ENCODE peak calls at places on chromosomes 3 and 15, in six cellular contexts. I is GM12878, D is A549, P is GM23338, O is HCT116, K is K562. T is an unnamed sample.

GRCh38 chr15:43253431-43254403 is 13.0 kb downstream of the TGM5 start:
- DNase-seq in K (no peak), O (no peak), D (no peak), P (no peak), I (peak), T (no peak)

GRCh38 chr3:171867976-171868375 is 24.8 kb downstream of the TMEM212 start:
- DNase-seq in O (peak), P (peak), K (peak), D (no peak), I (no peak), T (peak)

GRCh38 chr3:142578309-142579223 is at the start of gene ATR:
- DNase-seq in K (peak), P (peak), O (peak), I (peak), D (peak), T (peak)

GRCh38 chr15:99466701-99467337 is 99.0 kb upstream of the MEF2A start:
- DNase-seq in K (no peak), O (no peak), D (no peak), I (no peak), P (no peak), T (no peak)

GRCh38 chr3:88151358-88151757 is 1.6 kb downstream of the C3orf38 start:
- DNase-seq in K (no peak), D (no peak), P (no peak), O (no peak), I (no peak), T (no peak)

GRCh38 chr3:48141225-48142137 is 46.7 kb downstream of the CDC25A start:
- DNase-seq in D (no peak), O (no peak), P (no peak), K (no peak), I (no peak), T (no peak)

GRCh38 chr3:53188720-53189119 is 27.7 kb downstream of the PRKCD start:
- DNase-seq in I (no peak), K (no peak), O (no peak), P (no peak), D (no peak), T (no peak)

GRCh38 chr3:71684752-71685151 is 40.5 kb downstream of the EIF4E3 start:
- DNase-seq in D (no peak), P (no peak), K (no peak), O (no peak), I (no peak), T (no peak)

GRCh38 chr3:23811117-23811487 is 5.3 kb downstream of the UBE2E1 start:
- DNase-seq in O (no peak), K (no peak), P (peak), D (no peak), I (no peak), T (no peak)

GRCh38 chr15:101568821-101569555 is 79.5 kb upstream of the PCSK6 start:
- DNase-seq in K (no peak), P (no peak), D (no peak), I (no peak), O (no peak), T (no peak)

GRCh38 chr3:128237348-128238099 is 84.2 kb downstream of the EEFSEC start:
- DNase-seq in O (no peak), I (no peak), D (no peak), P (no peak), K (no peak), T (no peak)

GRCh38 chr15:48898083-48898482 is 20.1 kb downstream of the EID1 start:
- DNase-seq in D (no peak), K (no peak), I (no peak), O (no peak), P (no peak), T (no peak)

GRCh38 chr3:69212411-69213160 is 90.2 kb upstream of the LMOD3 start:
- DNase-seq in K (no peak), P (no peak), D (peak), O (no peak), I (no peak), T (peak)

GRCh38 chr3:5442106-5442785 is 254.7 kb downstream of the EDEM1 start:
- DNase-seq in D (no peak), O (no peak), I (no peak), K (peak), P (no peak), T (no peak)

GRCh38 chr15:38514601-38515000 is 50.0 kb downstream of the RASGRP1 start:
- DNase-seq in P (peak), K (no peak), O (no peak), I (peak), D (no peak), T (no peak)

GRCh38 chr3:153291052-153291689 is 129.1 kb downstream of the RAP2B start:
- DNase-seq in P (peak), I (no peak), D (no peak), K (peak), O (peak), T (peak)
- TF ChIP-seq CTCF in P (peak), I (peak), D (peak), K (peak), O (peak), T (peak)

GRCh38 chr3:99875573-99875924 is 57.9 kb downstream of the CMSS1 start:
- DNase-seq in K (peak), I (no peak), D (no peak), P (peak), O (no peak), T (peak)

GRCh38 chr3:99871231-99871898 is 53.7 kb downstream of the CMSS1 start:
- DNase-seq in O (no peak), P (no peak), D (no peak), K (no peak), I (no peak), T (no peak)

GRCh38 chr3:99869621-99870020 is 52.0 kb downstream of the CMSS1 start:
- DNase-seq in K (no peak), D (no peak), P (no peak), O (no peak), I (no peak), T (no peak)

GRCh38 chr3:99870712-99871111 is 53.0 kb downstream of the CMSS1 start:
- DNase-seq in K (no peak), I (no peak), O (no peak), P (no peak), D (no peak), T (no peak)

GRCh38 chr3:99872633-99873254 is 55.1 kb downstream of the CMSS1 start:
- DNase-seq in I (peak), P (no peak), D (no peak), K (peak), O (no peak), T (no peak)
- H3K4me3 ChIP-seq in I (peak), P (no peak), D (no peak), K (no peak), O (no peak), T (no peak)

GRCh38 chr3:15052335-15053242 is 12.5 kb downstream of the MRPS25 start:
- DNase-seq in P (no peak), O (no peak), I (no peak), D (no peak), K (peak), T (no peak)

GRCh38 chr3:15049584-15049983 is 15.5 kb downstream of the MRPS25 start:
- DNase-seq in O (no peak), K (no peak), P (no peak), D (no peak), I (no peak), T (no peak)

GRCh38 chr3:15053541-15053940 is 11.6 kb downstream of the MRPS25 start:
- DNase-seq in O (no peak), I (no peak), D (no peak), K (no peak), P (no peak), T (no peak)

GRCh38 chr3:15050405-15051092 is 14.6 kb downstream of the MRPS25 start:
- DNase-seq in I (peak), O (no peak), D (no peak), K (no peak), P (no peak), T (no peak)

DNA sequence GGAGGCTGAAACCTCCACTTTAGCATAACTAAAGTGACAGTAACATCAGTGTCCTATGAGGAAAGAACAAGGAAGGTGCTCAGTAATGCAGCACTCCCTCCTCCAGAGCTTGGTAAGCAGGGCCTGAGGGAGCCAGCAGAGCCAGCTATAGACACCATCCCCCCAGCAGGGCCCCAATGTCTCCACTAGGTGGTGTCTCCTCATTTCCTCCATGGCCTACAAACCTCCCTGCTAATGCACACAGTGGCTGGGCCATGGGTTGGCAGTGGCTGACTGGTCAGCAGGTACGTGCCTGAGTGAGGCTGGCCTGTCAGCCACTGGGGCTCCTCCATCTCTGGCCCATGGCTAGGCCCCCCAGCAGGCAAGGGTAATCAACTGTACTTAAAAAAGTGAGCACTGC is 13.6 kb downstream of the MRPS25 start:
- DNase-seq in O (peak), I (no peak), P (peak), D (peak), K (peak), T (no peak)
- TF ChIP-seq REST in O (no peak), I (no peak), P (no peak), D (no peak), K (no peak), T (no peak)

GRCh38 chr3:194138098-194138474 is 2.1 kb downstream of the HES1 start:
- DNase-seq in P (no peak), K (no peak), O (no peak), I (no peak), D (no peak), T (no peak)
- TF ChIP-seq CTCF in P (no peak), K (no peak), O (no peak), I (no peak), D (no peak), T (no peak)

DNA sequence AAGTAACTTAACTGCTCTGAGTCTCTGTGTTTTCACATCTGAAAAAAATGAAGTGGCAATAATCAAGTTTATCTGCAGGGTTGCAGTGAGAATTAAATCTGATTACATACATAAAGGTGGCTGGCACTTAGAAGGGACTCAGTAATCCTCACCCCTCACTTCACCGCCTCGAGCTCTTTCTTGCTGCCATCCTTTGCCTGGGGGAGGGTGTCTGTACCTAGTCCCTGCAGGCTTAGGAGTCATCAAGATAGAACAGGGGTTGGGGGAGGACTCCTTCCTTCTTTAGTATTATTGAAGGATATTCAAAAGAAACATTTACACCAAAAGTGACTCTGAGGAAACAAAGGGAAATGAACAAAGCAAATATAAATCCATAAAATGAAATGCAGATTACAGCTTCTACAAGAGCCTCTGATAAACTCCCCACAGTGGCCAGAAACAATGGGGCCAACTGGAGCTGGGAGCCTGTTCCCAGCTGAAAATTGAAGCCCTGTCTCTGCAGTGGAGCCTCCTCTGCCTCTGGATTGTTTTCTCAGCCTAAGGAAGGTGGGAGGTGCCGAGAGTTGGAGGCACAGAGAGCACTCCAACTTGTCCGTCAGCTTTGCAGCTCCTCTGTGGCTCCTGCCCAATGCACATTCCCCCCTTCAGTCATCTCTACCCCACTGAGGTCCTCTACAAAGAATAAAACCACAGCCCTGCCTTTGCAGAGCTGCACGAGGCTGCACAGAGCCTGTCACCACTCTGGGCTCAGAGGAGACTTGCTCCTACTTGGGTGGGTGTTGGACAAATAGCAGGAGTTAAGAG is 41.8 kb downstream of the CRYGS start:
- DNase-seq in I (no peak), P (no peak), D (no peak), O (no peak), K (no peak), T (no peak)
- H3K4me3 ChIP-seq in I (no peak), P (no peak), D (no peak), O (no peak), K (no peak), T (no peak)

DNA sequence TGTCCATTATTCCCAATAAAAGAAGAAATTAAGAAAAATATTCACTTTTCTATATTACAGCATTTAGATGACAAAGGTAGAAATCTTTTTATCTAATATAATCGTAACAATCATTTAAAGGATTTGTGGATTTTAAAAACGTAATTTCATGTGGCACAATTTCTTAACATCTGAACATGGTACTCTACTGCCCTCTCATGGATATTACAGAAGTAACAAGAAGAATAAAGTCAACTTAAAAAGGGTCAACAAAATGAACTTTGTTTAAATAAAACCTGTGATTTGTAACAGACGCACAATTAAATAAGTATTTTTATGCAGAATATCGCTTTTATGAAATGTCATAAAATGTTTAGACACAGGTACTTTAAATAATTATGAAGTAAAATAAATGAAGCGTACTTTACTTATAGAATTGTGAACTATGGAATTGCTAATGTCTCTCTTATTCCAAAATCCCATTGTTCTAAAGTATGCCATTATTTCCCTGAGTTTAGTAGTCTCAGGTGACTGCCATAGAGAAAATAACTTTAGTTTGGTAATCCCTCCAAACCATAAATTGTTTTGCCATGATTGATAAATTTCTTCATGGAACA is 366.8 kb upstream of the ZNF385D start:
- DNase-seq in I (no peak), O (peak), P (peak), K (peak), D (no peak), T (no peak)
- TF ChIP-seq REST in I (no peak), O (no peak), P (no peak), K (no peak), D (no peak), T (no peak)

GRCh38 chr3:63232764-63233396 is 45.2 kb upstream of the SYNPR start:
- DNase-seq in D (no peak), I (no peak), O (no peak), K (no peak), P (peak), T (no peak)
- TF ChIP-seq CTCF in D (peak), I (no peak), O (no peak), K (no peak), P (no peak), T (no peak)